ENCODE peak calls at places on chromosomes 2 and 18, in four cellular contexts. One of them, this sample, is unnamed.

GRCh38 chr2:200575957-200576356 is 9.9 kb upstream of the AOX1 start:
- DNase-seq in H9: no peak
- DNase-seq in IMR-90: peak
- DNase-seq in neuronal stem cell: no peak
- DNase-seq in this sample: peak

GRCh38 chr2:218317832-218318231 is 25.5 kb upstream of the TMBIM1 start:
- DNase-seq in IMR-90: no peak
- DNase-seq in neuronal stem cell: no peak
- DNase-seq in H9: no peak
- DNase-seq in this sample: no peak

GRCh38 chr2:98254504-98255059 is 91.7 kb upstream of the CNGA3 start:
- DNase-seq in H9: no peak
- DNase-seq in neuronal stem cell: no peak
- DNase-seq in IMR-90: no peak
- DNase-seq in this sample: no peak

GRCh38 chr2:224816816-224817215 is 100.7 kb upstream of the CCDC195 start:
- DNase-seq in neuronal stem cell: no peak
- DNase-seq in IMR-90: peak
- DNase-seq in H9: no peak
- DNase-seq in this sample: peak

GRCh38 chr18:58831610-58832009 is 33.1 kb upstream of the ZNF532 start:
- DNase-seq in H9: no peak
- DNase-seq in IMR-90: peak
- DNase-seq in neuronal stem cell: no peak
- DNase-seq in this sample: peak

GRCh38 chr2:118272391-118272790 is 184.1 kb downstream of the INSIG2 start:
- DNase-seq in neuronal stem cell: no peak
- DNase-seq in H9: no peak
- DNase-seq in IMR-90: no peak
- DNase-seq in this sample: no peak

GRCh38 chr2:98205901-98206300 is 118.9 kb downstream of the VWA3B start:
- DNase-seq in H9: no peak
- DNase-seq in neuronal stem cell: no peak
- DNase-seq in IMR-90: no peak
- DNase-seq in this sample: no peak

GRCh38 chr2:196987298-196987653 is 60.8 kb upstream of the PGAP1 start:
- DNase-seq in IMR-90: peak
- DNase-seq in neuronal stem cell: no peak
- DNase-seq in H9: no peak
- DNase-seq in this sample: no peak

GRCh38 chr2:877747-878146 is 72.9 kb upstream of the SNTG2 start:
- DNase-seq in neuronal stem cell: no peak
- DNase-seq in IMR-90: no peak
- DNase-seq in H9: peak
- DNase-seq in this sample: no peak

GRCh38 chr2:71557321-71557720 is 104.0 kb downstream of the DYSF start:
- DNase-seq in H9: peak
- DNase-seq in neuronal stem cell: no peak
- DNase-seq in IMR-90: no peak
- DNase-seq in this sample: no peak

GRCh38 chr2:113282747-113283533 is 4.2 kb upstream of the PAX8 start:
- DNase-seq in neuronal stem cell: no peak
- DNase-seq in IMR-90: peak
- DNase-seq in H9: peak
- DNase-seq in this sample: no peak

GRCh38 chr2:225766431-225766830 is 366.9 kb downstream of the NYAP2 start:
- DNase-seq in IMR-90: peak
- DNase-seq in neuronal stem cell: no peak
- DNase-seq in H9: no peak
- DNase-seq in this sample: no peak

GRCh38 chr2:200786826-200787225 is 24.9 kb upstream of the BZW1 start:
- DNase-seq in neuronal stem cell: no peak
- DNase-seq in H9: no peak
- DNase-seq in IMR-90: peak
- DNase-seq in this sample: peak

GRCh38 chr2:163210430-163210918 is 371.9 kb upstream of the KCNH7 start:
- DNase-seq in H9: no peak
- DNase-seq in IMR-90: peak
- DNase-seq in neuronal stem cell: no peak
- DNase-seq in this sample: peak

GRCh38 chr2:25411281-25411680 is 69.6 kb upstream of the DNMT3A start:
- DNase-seq in neuronal stem cell: no peak
- DNase-seq in H9: no peak
- DNase-seq in IMR-90: no peak
- DNase-seq in this sample: no peak

GRCh38 chr18:21406111-21406510 is 164.1 kb downstream of the GREB1L start:
- DNase-seq in H9: no peak
- DNase-seq in neuronal stem cell: no peak
- DNase-seq in IMR-90: no peak
- DNase-seq in this sample: no peak

GRCh38 chr18:9884090-9884489 is 1.7 kb upstream of the TXNDC2 start:
- DNase-seq in IMR-90: no peak
- DNase-seq in H9: no peak
- DNase-seq in neuronal stem cell: no peak
- DNase-seq in this sample: no peak

GRCh38 chr18:11040823-11041712 is 108.3 kb downstream of the PIEZO2 start:
- DNase-seq in IMR-90: peak
- DNase-seq in neuronal stem cell: peak
- DNase-seq in H9: peak
- DNase-seq in this sample: peak

GRCh38 chr18:6203791-6204190 is 210.9 kb downstream of the L3MBTL4 start:
- DNase-seq in neuronal stem cell: no peak
- DNase-seq in H9: no peak
- DNase-seq in IMR-90: no peak
- DNase-seq in this sample: no peak
- H2BK120ac ChIP-seq in neuronal stem cell: no peak
- H2BK120ac ChIP-seq in H9: no peak
- H2BK120ac ChIP-seq in IMR-90: no peak
- H2BK120ac ChIP-seq in this sample: no peak

GRCh38 chr2:20136149-20136548 is 84.7 kb upstream of the LAPTM4A start:
- DNase-seq in IMR-90: no peak
- DNase-seq in neuronal stem cell: no peak
- DNase-seq in H9: no peak
- DNase-seq in this sample: no peak

GRCh38 chr2:20138696-20139095 is 86.2 kb downstream of the SDC1 start:
- DNase-seq in neuronal stem cell: no peak
- DNase-seq in IMR-90: no peak
- DNase-seq in H9: no peak
- DNase-seq in this sample: no peak

GRCh38 chr2:20135631-20136050 is 84.2 kb upstream of the LAPTM4A start:
- DNase-seq in H9: peak
- DNase-seq in neuronal stem cell: peak
- DNase-seq in IMR-90: peak
- DNase-seq in this sample: peak

GRCh38 chr2:20137884-20138283 is 86.5 kb upstream of the LAPTM4A start:
- DNase-seq in neuronal stem cell: no peak
- DNase-seq in IMR-90: no peak
- DNase-seq in H9: no peak
- DNase-seq in this sample: no peak

DNA sequence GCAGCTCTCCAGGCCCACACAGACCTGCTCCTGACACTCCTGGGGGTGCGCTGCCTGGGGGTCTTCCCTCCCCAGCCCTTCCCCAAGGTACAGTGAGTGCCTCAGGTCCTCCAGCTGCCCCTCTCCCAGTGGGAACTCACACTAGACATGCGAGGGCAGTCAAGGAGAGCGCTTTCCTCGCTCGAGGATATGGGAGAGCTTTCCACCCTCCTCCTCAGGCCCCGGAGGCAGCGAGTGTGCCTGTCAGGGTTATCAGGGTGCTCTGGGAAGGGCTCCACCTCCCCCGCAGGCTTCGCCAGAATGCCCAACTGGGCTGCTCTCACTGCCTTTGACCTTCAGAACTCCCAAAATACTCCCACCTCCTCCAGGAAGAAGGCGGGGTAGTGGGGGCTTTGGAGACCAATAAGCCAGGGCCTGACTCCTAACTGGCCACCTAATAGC is 85.7 kb upstream of the LAPTM4A start:
- DNase-seq in IMR-90: no peak
- DNase-seq in H9: no peak
- DNase-seq in neuronal stem cell: no peak
- DNase-seq in this sample: no peak
- H4K91ac ChIP-seq in IMR-90: no peak
- H4K91ac ChIP-seq in H9: no peak
- H4K91ac ChIP-seq in neuronal stem cell: no peak
- H4K91ac ChIP-seq in this sample: no peak

GRCh38 chr2:152241956-152242355 is 66.4 kb upstream of the STAM2 start:
- DNase-seq in H9: no peak
- DNase-seq in neuronal stem cell: no peak
- DNase-seq in IMR-90: no peak
- DNase-seq in this sample: no peak

GRCh38 chr2:152245653-152246052 is 70.1 kb upstream of the STAM2 start:
- DNase-seq in H9: no peak
- DNase-seq in neuronal stem cell: no peak
- DNase-seq in IMR-90: no peak
- DNase-seq in this sample: no peak

GRCh38 chr2:152242787-152243472 is 67.4 kb upstream of the STAM2 start:
- DNase-seq in H9: no peak
- DNase-seq in neuronal stem cell: no peak
- DNase-seq in IMR-90: no peak
- DNase-seq in this sample: no peak

GRCh38 chr2:152244241-152244640 is 68.7 kb upstream of the STAM2 start:
- DNase-seq in neuronal stem cell: no peak
- DNase-seq in IMR-90: no peak
- DNase-seq in H9: no peak
- DNase-seq in this sample: no peak

GRCh38 chr2:152243723-152244122 is 68.2 kb upstream of the STAM2 start:
- DNase-seq in neuronal stem cell: no peak
- DNase-seq in H9: no peak
- DNase-seq in IMR-90: no peak
- DNase-seq in this sample: no peak
- H4K8ac ChIP-seq in neuronal stem cell: no peak
- H4K8ac ChIP-seq in H9: no peak
- H4K8ac ChIP-seq in IMR-90: no peak
- H4K8ac ChIP-seq in this sample: no peak

GRCh38 chr2:127408807-127409099 is 9.5 kb upstream of the PROC start:
- DNase-seq in neuronal stem cell: no peak
- DNase-seq in H9: no peak
- DNase-seq in IMR-90: no peak
- DNase-seq in this sample: no peak
- H2BK120ac ChIP-seq in neuronal stem cell: peak
- H2BK120ac ChIP-seq in H9: no peak
- H2BK120ac ChIP-seq in IMR-90: peak
- H2BK120ac ChIP-seq in this sample: peak

GRCh38 chr2:20071397-20072383 is 20.3 kb upstream of the LAPTM4A start:
- DNase-seq in IMR-90: peak
- DNase-seq in H9: peak
- DNase-seq in neuronal stem cell: no peak
- DNase-seq in this sample: peak

GRCh38 chr2:20073462-20073861 is 22.0 kb upstream of the LAPTM4A start:
- DNase-seq in IMR-90: peak
- DNase-seq in neuronal stem cell: no peak
- DNase-seq in H9: no peak
- DNase-seq in this sample: no peak

GRCh38 chr2:20074001-20074648 is 22.7 kb upstream of the LAPTM4A start:
- DNase-seq in neuronal stem cell: no peak
- DNase-seq in H9: no peak
- DNase-seq in IMR-90: no peak
- DNase-seq in this sample: no peak

GRCh38 chr2:20074901-20075300 is 23.5 kb upstream of the LAPTM4A start:
- DNase-seq in H9: no peak
- DNase-seq in IMR-90: no peak
- DNase-seq in neuronal stem cell: no peak
- DNase-seq in this sample: no peak

DNA sequence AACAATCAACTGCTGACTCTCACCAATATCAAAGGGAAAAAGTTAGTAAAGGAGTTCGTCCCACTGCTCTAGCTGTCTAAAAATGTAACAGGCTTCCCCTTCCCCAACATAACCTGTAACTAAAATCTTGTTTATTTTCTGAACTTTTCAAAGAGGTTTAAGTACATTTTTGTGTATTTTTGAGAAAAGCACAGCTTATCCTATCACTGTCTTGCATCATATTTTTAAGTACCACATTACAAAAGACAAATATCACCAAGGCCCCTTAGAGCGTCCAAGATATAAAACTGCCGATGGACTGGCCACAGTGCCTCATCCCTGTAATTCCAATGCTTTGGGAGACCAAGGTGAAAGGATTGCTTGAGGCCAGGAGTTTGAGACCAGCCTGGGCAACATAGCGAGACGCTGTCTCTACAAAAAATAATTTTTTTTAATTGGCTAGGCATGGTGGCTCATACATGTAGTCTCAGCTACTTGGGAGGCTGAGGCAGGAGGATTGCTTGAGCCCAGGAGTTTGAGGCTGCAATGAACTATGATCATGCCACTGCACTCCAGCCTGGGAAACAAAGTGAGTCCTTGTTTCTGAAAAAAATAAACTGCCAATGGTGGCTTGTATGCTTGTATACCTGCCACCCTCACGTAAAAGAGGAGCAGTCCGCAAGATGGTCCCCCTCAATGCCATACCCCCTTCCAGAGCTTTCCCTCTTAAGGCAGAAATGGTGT is 21.2 kb upstream of the LAPTM4A start:
- DNase-seq in H9: no peak
- DNase-seq in neuronal stem cell: no peak
- DNase-seq in IMR-90: no peak
- DNase-seq in this sample: no peak
- H4K91ac ChIP-seq in H9: no peak
- H4K91ac ChIP-seq in neuronal stem cell: no peak
- H4K91ac ChIP-seq in IMR-90: peak
- H4K91ac ChIP-seq in this sample: no peak

GRCh38 chr2:238106339-238106697 is 6.2 kb downstream of the ESPNL start:
- DNase-seq in neuronal stem cell: no peak
- DNase-seq in IMR-90: no peak
- DNase-seq in H9: peak
- DNase-seq in this sample: no peak
- H4K8ac ChIP-seq in neuronal stem cell: no peak
- H4K8ac ChIP-seq in IMR-90: no peak
- H4K8ac ChIP-seq in H9: no peak
- H4K8ac ChIP-seq in this sample: no peak

GRCh38 chr2:45224321-45224995 is 215.2 kb upstream of the SIX2 start:
- DNase-seq in H9: no peak
- DNase-seq in neuronal stem cell: no peak
- DNase-seq in IMR-90: no peak
- DNase-seq in this sample: no peak
- H2BK120ac ChIP-seq in H9: no peak
- H2BK120ac ChIP-seq in neuronal stem cell: no peak
- H2BK120ac ChIP-seq in IMR-90: no peak
- H2BK120ac ChIP-seq in this sample: no peak

DNA sequence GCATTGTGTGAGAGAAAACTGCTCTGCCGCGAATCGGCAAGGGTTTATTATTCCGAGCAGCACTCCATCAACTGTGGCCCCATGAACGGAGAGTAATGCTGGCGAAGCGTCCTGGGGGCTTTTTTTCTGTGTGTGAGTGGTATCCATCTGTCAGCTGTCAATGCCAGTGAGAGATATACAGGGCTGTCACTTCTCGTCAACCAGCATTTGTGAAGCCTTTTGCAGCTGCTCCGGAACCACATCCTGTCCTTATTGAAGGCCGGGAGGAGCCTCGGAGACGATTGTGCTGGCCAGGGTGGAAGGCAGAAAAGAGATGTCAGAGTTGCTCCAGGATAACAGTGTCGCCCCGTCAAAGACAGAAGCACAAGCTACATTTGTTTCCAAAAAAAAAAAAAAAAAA is 356.9 kb upstream of the SMIM21 start:
- DNase-seq in IMR-90: no peak
- DNase-seq in H9: no peak
- DNase-seq in neuronal stem cell: no peak
- DNase-seq in this sample: no peak
- H4K91ac ChIP-seq in IMR-90: no peak
- H4K91ac ChIP-seq in H9: no peak
- H4K91ac ChIP-seq in neuronal stem cell: no peak
- H4K91ac ChIP-seq in this sample: no peak